ENCODE peak calls at places on chromosomes 16 and 17, in six cellular contexts. One of them, this sample, is unnamed.

GRCh38 chr16:72654535-72654934 is 393.4 kb downstream of the ZFHX3 start:
- DNase-seq in ascending aorta: no peak
- DNase-seq in GOT3: no peak
- DNase-seq in NCI-H2171 treated with DMSO at 0.1 percent for 48 hours: no peak
- DNase-seq in HT1080: no peak
- DNase-seq in tibial nerve: no peak
- DNase-seq in this sample: no peak

GRCh38 chr17:48611681-48612455 is 1.1 kb upstream of the HOXB7 start:
- DNase-seq in ascending aorta: no peak
- DNase-seq in GOT3: no peak
- DNase-seq in NCI-H2171 treated with DMSO at 0.1 percent for 48 hours: no peak
- DNase-seq in HT1080: peak; percentile 74
- DNase-seq in tibial nerve: no peak
- DNase-seq in this sample: peak; percentile 45

GRCh38 chr16:89842471-89843408 is 14.5 kb downstream of the SPIRE2 start:
- DNase-seq in ascending aorta: no peak
- DNase-seq in GOT3: no peak
- DNase-seq in NCI-H2171 treated with DMSO at 0.1 percent for 48 hours: no peak
- DNase-seq in HT1080: no peak
- DNase-seq in tibial nerve: no peak
- DNase-seq in this sample: no peak

GRCh38 chr17:78535285-78536197 is 41.7 kb downstream of the DNAH17 start:
- DNase-seq in ascending aorta: no peak
- DNase-seq in GOT3: no peak
- DNase-seq in NCI-H2171 treated with DMSO at 0.1 percent for 48 hours: no peak
- DNase-seq in HT1080: no peak
- DNase-seq in tibial nerve: no peak
- DNase-seq in this sample: no peak

GRCh38 chr17:75832652-75833400 is 11.4 kb downstream of the UNC13D start:
- DNase-seq in ascending aorta: no peak
- DNase-seq in GOT3: no peak
- DNase-seq in NCI-H2171 treated with DMSO at 0.1 percent for 48 hours: no peak
- DNase-seq in HT1080: no peak
- DNase-seq in tibial nerve: no peak
- DNase-seq in this sample: no peak

GRCh38 chr17:986322-986929 is 6.8 kb upstream of the NXN start:
- DNase-seq in ascending aorta: no peak
- DNase-seq in GOT3: no peak
- DNase-seq in NCI-H2171 treated with DMSO at 0.1 percent for 48 hours: no peak
- DNase-seq in HT1080: no peak
- DNase-seq in tibial nerve: no peak
- DNase-seq in this sample: no peak

GRCh38 chr17:77206125-77206523 is 65.4 kb downstream of the SEC14L1 start:
- DNase-seq in ascending aorta: no peak
- DNase-seq in GOT3: no peak
- DNase-seq in NCI-H2171 treated with DMSO at 0.1 percent for 48 hours: no peak
- DNase-seq in HT1080: no peak
- DNase-seq in tibial nerve: no peak
- DNase-seq in this sample: no peak

GRCh38 chr17:48002920-48003685 is 32.2 kb downstream of the CDK5RAP3 start:
- DNase-seq in ascending aorta: no peak
- DNase-seq in GOT3: no peak
- DNase-seq in NCI-H2171 treated with DMSO at 0.1 percent for 48 hours: peak; percentile 86
- DNase-seq in HT1080: no peak
- DNase-seq in tibial nerve: no peak
- DNase-seq in this sample: peak; percentile 97

GRCh38 chr17:7217113-7217987 is 2.3 kb downstream of the DLG4 start:
- DNase-seq in ascending aorta: no peak
- DNase-seq in GOT3: no peak
- DNase-seq in NCI-H2171 treated with DMSO at 0.1 percent for 48 hours: peak; percentile 71
- DNase-seq in HT1080: no peak
- DNase-seq in tibial nerve: no peak
- DNase-seq in this sample: peak; percentile 19

GRCh38 chr17:69473801-69474170 is 59.3 kb downstream of the MAP2K6 start:
- DNase-seq in ascending aorta: no peak
- DNase-seq in GOT3: no peak
- DNase-seq in NCI-H2171 treated with DMSO at 0.1 percent for 48 hours: no peak
- DNase-seq in HT1080: no peak
- DNase-seq in tibial nerve: no peak
- DNase-seq in this sample: no peak

GRCh38 chr16:63628812-63629211 is 1493.1 kb downstream of the CDH11 start:
- DNase-seq in ascending aorta: no peak
- DNase-seq in GOT3: no peak
- DNase-seq in NCI-H2171 treated with DMSO at 0.1 percent for 48 hours: no peak
- DNase-seq in HT1080: no peak
- DNase-seq in tibial nerve: no peak
- DNase-seq in this sample: no peak

GRCh38 chr16:89194340-89195311 is 5.7 kb downstream of the SLC22A31 start:
- DNase-seq in ascending aorta: no peak
- DNase-seq in GOT3: no peak
- DNase-seq in NCI-H2171 treated with DMSO at 0.1 percent for 48 hours: no peak
- DNase-seq in HT1080: no peak
- DNase-seq in tibial nerve: no peak
- DNase-seq in this sample: no peak

GRCh38 chr17:8488931-8489330 is 53.2 kb downstream of the NDEL1 start:
- DNase-seq in ascending aorta: no peak
- DNase-seq in GOT3: no peak
- DNase-seq in NCI-H2171 treated with DMSO at 0.1 percent for 48 hours: no peak
- DNase-seq in HT1080: peak; percentile 93
- DNase-seq in tibial nerve: no peak
- DNase-seq in this sample: no peak

GRCh38 chr17:50948711-50949110 is 82.6 kb upstream of the TOB1 start:
- DNase-seq in ascending aorta: no peak
- DNase-seq in GOT3: no peak
- DNase-seq in NCI-H2171 treated with DMSO at 0.1 percent for 48 hours: no peak
- DNase-seq in HT1080: no peak
- DNase-seq in tibial nerve: peak; percentile 6
- DNase-seq in this sample: no peak

GRCh38 chr17:50765454-50766221 is 1.7 kb downstream of the ANKRD40CL start:
- DNase-seq in ascending aorta: no peak
- DNase-seq in GOT3: no peak
- DNase-seq in NCI-H2171 treated with DMSO at 0.1 percent for 48 hours: no peak
- DNase-seq in HT1080: no peak
- DNase-seq in tibial nerve: no peak
- DNase-seq in this sample: no peak

GRCh38 chr17:81093576-81094223 is 58.7 kb downstream of the BAIAP2 start:
- DNase-seq in ascending aorta: no peak
- DNase-seq in GOT3: no peak
- DNase-seq in NCI-H2171 treated with DMSO at 0.1 percent for 48 hours: no peak
- DNase-seq in HT1080: no peak
- DNase-seq in tibial nerve: no peak
- DNase-seq in this sample: no peak

GRCh38 chr17:47678196-47678595 is 15.8 kb upstream of the TBKBP1 start:
- DNase-seq in ascending aorta: no peak
- DNase-seq in GOT3: no peak
- DNase-seq in NCI-H2171 treated with DMSO at 0.1 percent for 48 hours: no peak
- DNase-seq in HT1080: no peak
- DNase-seq in tibial nerve: no peak
- DNase-seq in this sample: no peak

GRCh38 chr16:546909-547770 is 13.1 kb upstream of the PRR35 start:
- DNase-seq in ascending aorta: no peak
- DNase-seq in GOT3: no peak
- DNase-seq in NCI-H2171 treated with DMSO at 0.1 percent for 48 hours: no peak
- DNase-seq in HT1080: no peak
- DNase-seq in tibial nerve: peak; percentile 54
- DNase-seq in this sample: peak; percentile 46

GRCh38 chr16:81483970-81484595 is 39.5 kb downstream of the CMIP start:
- DNase-seq in ascending aorta: no peak
- DNase-seq in GOT3: no peak
- DNase-seq in NCI-H2171 treated with DMSO at 0.1 percent for 48 hours: no peak
- DNase-seq in HT1080: no peak
- DNase-seq in tibial nerve: no peak
- DNase-seq in this sample: no peak

GRCh38 chr16:85286970-85287814 is 174.9 kb upstream of the CIBAR2 start:
- DNase-seq in ascending aorta: no peak
- DNase-seq in GOT3: no peak
- DNase-seq in NCI-H2171 treated with DMSO at 0.1 percent for 48 hours: peak; percentile 95
- DNase-seq in HT1080: no peak
- DNase-seq in tibial nerve: peak; percentile 37
- DNase-seq in this sample: peak; percentile 91

GRCh38 chr17:20926532-20926931 is 116.3 kb downstream of the USP22 start:
- DNase-seq in ascending aorta: no peak
- DNase-seq in GOT3: no peak
- DNase-seq in NCI-H2171 treated with DMSO at 0.1 percent for 48 hours: no peak
- DNase-seq in HT1080: no peak
- DNase-seq in tibial nerve: no peak
- DNase-seq in this sample: no peak

GRCh38 chr17:75654176-75654575 is 12.8 kb downstream of the RECQL5 start:
- DNase-seq in ascending aorta: no peak
- DNase-seq in GOT3: no peak
- DNase-seq in NCI-H2171 treated with DMSO at 0.1 percent for 48 hours: no peak
- DNase-seq in HT1080: no peak
- DNase-seq in tibial nerve: no peak
- DNase-seq in this sample: no peak

GRCh38 chr17:19237389-19238166 is 412 bp downstream of the EPN2 start:
- DNase-seq in ascending aorta: no peak
- DNase-seq in GOT3: no peak
- DNase-seq in NCI-H2171 treated with DMSO at 0.1 percent for 48 hours: peak; percentile 26
- DNase-seq in HT1080: peak; percentile 11
- DNase-seq in tibial nerve: peak; percentile 17
- DNase-seq in this sample: no peak

GRCh38 chr17:74749262-74750038 is 1.0 kb downstream of the NHERF1 start:
- DNase-seq in ascending aorta: no peak
- DNase-seq in GOT3: no peak
- DNase-seq in NCI-H2171 treated with DMSO at 0.1 percent for 48 hours: no peak
- DNase-seq in HT1080: no peak
- DNase-seq in tibial nerve: no peak
- DNase-seq in this sample: no peak

GRCh38 chr16:12289175-12290063 is 312.9 kb downstream of the SNX29 start:
- DNase-seq in ascending aorta: no peak
- DNase-seq in GOT3: no peak
- DNase-seq in NCI-H2171 treated with DMSO at 0.1 percent for 48 hours: no peak
- DNase-seq in HT1080: no peak
- DNase-seq in tibial nerve: no peak
- DNase-seq in this sample: no peak

GRCh38 chr16:24273511-24273910 is 17.4 kb downstream of the CACNG3 start:
- DNase-seq in ascending aorta: no peak
- DNase-seq in GOT3: no peak
- DNase-seq in NCI-H2171 treated with DMSO at 0.1 percent for 48 hours: no peak
- DNase-seq in HT1080: peak; percentile 28
- DNase-seq in tibial nerve: no peak
- DNase-seq in this sample: no peak

GRCh38 chr17:28725166-28725659 is 820 bp downstream of the TLCD1 start:
- DNase-seq in ascending aorta: no peak
- DNase-seq in GOT3: no peak
- DNase-seq in NCI-H2171 treated with DMSO at 0.1 percent for 48 hours: peak; percentile 61
- DNase-seq in HT1080: peak; percentile 79
- DNase-seq in tibial nerve: no peak
- DNase-seq in this sample: peak; percentile 33

This sample was measured in NCI-H1694 treated with DMSO at 0.1 percent for 48 hours.